ENCODE peak calls at places on chromosomes 7 and 10, in six cellular contexts. D is A549, U is tibial nerve, V is stomach, I is IMR-90, M is spleen. Q is an unnamed sample.
A peak's percentile ranks its signal among the peaks of the same experiment; 100 is the strongest.

GRCh38 chr10:1600861-1601260 is 136.5 kb downstream of the ADARB2 start:
- DNase-seq in D (no peak), U (no peak), M (no peak), I (no peak), V (no peak), Q (peak; percentile 96)

GRCh38 chr7:138460649-138461607 is 869 bp downstream of the TRIM24 start:
- DNase-seq in I (peak; percentile 33), U (no peak), D (peak; percentile 46), V (peak; percentile 61), M (no peak), Q (no peak)

GRCh38 chr10:101258179-101258885 is 29.1 kb upstream of the LBX1 start:
- DNase-seq in I (no peak), M (no peak), V (no peak), U (no peak), D (no peak), Q (no peak)

GRCh38 chr7:136585954-136586670 is 282.3 kb upstream of the CHRM2 start:
- DNase-seq in V (no peak), M (no peak), U (no peak), I (no peak), D (no peak), Q (no peak)

GRCh38 chr10:92972066-92972870 is 88.3 kb upstream of the CYP26C1 start:
- DNase-seq in V (peak; percentile 56), I (peak; percentile 90), D (peak; percentile 38), M (no peak), U (no peak), Q (no peak)

GRCh38 chr10:130957978-130958377 is 353.5 kb downstream of the TCERG1L start:
- DNase-seq in I (no peak), D (no peak), U (no peak), V (no peak), M (no peak), Q (no peak)

GRCh38 chr10:31321396-31321941 is 2.5 kb downstream of the ZEB1 start:
- DNase-seq in D (no peak), U (no peak), V (no peak), I (peak; percentile 24), M (peak; percentile 58), Q (no peak)

GRCh38 chr7:55127622-55128081 is 108.8 kb downstream of the EGFR start:
- DNase-seq in M (no peak), D (no peak), V (no peak), I (peak; percentile 85), U (no peak), Q (no peak)

GRCh38 chr7:46034056-46034768 is 113.1 kb upstream of the IGFBP3 start:
- DNase-seq in M (no peak), U (no peak), I (peak; percentile 79), V (no peak), D (no peak), Q (no peak)

GRCh38 chr7:77626515-77627306 is 69.5 kb upstream of the RSBN1L start:
- DNase-seq in I (no peak), M (no peak), D (no peak), V (no peak), U (no peak), Q (no peak)

GRCh38 chr7:93040355-93040754 is 77.4 kb downstream of the SAMD9 start:
- DNase-seq in U (no peak), I (no peak), V (peak; percentile 55), D (no peak), M (no peak), Q (no peak)

GRCh38 chr7:78530351-78530750 is 731.8 kb downstream of the PHTF2 start:
- DNase-seq in V (no peak), D (no peak), M (no peak), U (no peak), I (peak; percentile 83), Q (no peak)

GRCh38 chr7:92634924-92635519 is 44.8 kb upstream of the FAM133B start:
- DNase-seq in U (no peak), V (no peak), I (peak; percentile 90), D (no peak), M (no peak), Q (no peak)

GRCh38 chr10:15879058-15879457 is 18.8 kb upstream of the MINDY3 start:
- DNase-seq in D (peak; percentile 50), M (no peak), U (no peak), V (no peak), I (peak; percentile 40), Q (no peak)

GRCh38 chr10:70664702-70665195 is 7.6 kb upstream of the ADAMTS14 start:
- DNase-seq in D (no peak), M (peak; percentile 18), U (no peak), V (no peak), I (peak; percentile 95), Q (no peak)

GRCh38 chr10:69517271-69517848 is 55.9 kb downstream of the NEUROG3 start:
- DNase-seq in V (no peak), U (no peak), M (no peak), I (no peak), D (no peak), Q (no peak)

GRCh38 chr10:5888843-5889623 is 660 bp downstream of the ANKRD16 start:
- DNase-seq in M (peak; percentile 91), U (no peak), D (no peak), V (peak; percentile 34), I (no peak), Q (no peak)

GRCh38 chr7:157282141-157282801 is 54.5 kb upstream of the DNAJB6 start:
- DNase-seq in M (peak; percentile 52), D (no peak), U (no peak), V (no peak), I (no peak), Q (no peak)

GRCh38 chr7:37028909-37029440 is 304.7 kb upstream of the AOAH start:
- DNase-seq in D (no peak), M (no peak), V (no peak), U (no peak), I (no peak), Q (no peak)

GRCh38 chr7:84624527-84624926 is 429.9 kb upstream of the SEMA3A start:
- DNase-seq in U (no peak), D (no peak), M (no peak), I (no peak), V (no peak), Q (no peak)

GRCh38 chr10:11035318-11035920 is 17.7 kb downstream of the CELF2 start:
- DNase-seq in I (peak; percentile 79), D (no peak), V (no peak), M (no peak), U (no peak), Q (no peak)

GRCh38 chr10:69086131-69086530 is 1.8 kb upstream of the SRGN start:
- DNase-seq in I (no peak), D (no peak), V (no peak), M (no peak), U (no peak), Q (no peak)

GRCh38 chr7:44733708-44734481 is 14.8 kb upstream of the ZMIZ2 start:
- DNase-seq in V (no peak), I (peak; percentile 85), M (peak; percentile 5), U (no peak), D (no peak), Q (no peak)

GRCh38 chr10:49610735-49611165 is 640 bp downstream of the SLC18A3 start:
- DNase-seq in D (no peak), V (no peak), I (no peak), M (peak; percentile 69), U (no peak), Q (no peak)
- H3K4me3 ChIP-seq in D (no peak overlapping the region), V (no peak overlapping the region), I (no peak overlapping the region), M (no peak overlapping the region), U (no peak overlapping the region), Q (no peak overlapping the region)

GRCh38 chr10:88174391-88174790 is 311.0 kb downstream of the PTEN start:
- DNase-seq in M (no peak), U (no peak), V (no peak), I (no peak), D (no peak), Q (no peak)
- TF ChIP-seq POLR2A in M (no peak), U (no peak), V (no peak), I (no peak), D (no peak), Q (no peak)

GRCh38 chr10:3981300-3981699 is 196.3 kb upstream of the KLF6 start:
- DNase-seq in U (no peak), V (no peak), I (no peak), M (no peak), D (no peak), Q (no peak)
- H3K4me1 ChIP-seq in U (no peaks in the 10 kb centered on the region), V (no peaks in the 10 kb centered on the region), I (peaks cover 2% of the 10 kb centered on the region), M (peaks cover 30% of the 10 kb centered on the region), D (no peaks in the 10 kb centered on the region), Q (peaks cover 10% of the 10 kb centered on the region)

GRCh38 chr10:7819126-7819470 is 793 bp downstream of the TAF3 start:
- DNase-seq in V (peak; percentile 51), I (peak; percentile 45), M (no peak), U (no peak), D (peak; percentile 38), Q (no peak)
- H3K4me3 ChIP-seq in V (peak overlapping the region; percentile 94), I (peak overlapping the region; percentile 93), M (peak overlapping the region; percentile 99), U (peak overlapping the region; percentile 53), D (peak overlapping the region; percentile 84), Q (peak overlapping the region; percentile 96)